ENCODE peak calls at places on chromosomes 13 and 19, in five cellular contexts. T is colonic mucosa; J is left cardiac atrium; K is stimulated activated CD4-positive, alpha-beta T cell treated with anti-CD3 and anti-CD28 coated beads, Interleukin-15, amount 100 ng/mL, for 1 hour; F is stimulated activated CD8-positive, alpha-beta memory T cell treated with anti-CD3 and anti-CD28 coated beads, Interleukin-15, amount 100 ng/mL, for 4 hours. L is an unnamed sample.

GRCh38 chr13:52067237-52067636 is 42.7 kb downstream of the UTP14C start:
- DNase-seq in T (no peak), F (no peak), J (no peak), K (no peak), L (no peak)

GRCh38 chr19:21308778-21309177 is 20.4 kb downstream of the ZNF708 start:
- DNase-seq in K (no peak), T (no peak), F (no peak), J (no peak), L (no peak)

GRCh38 chr13:23506821-23507210 is 63.4 kb upstream of the TNFRSF19 start:
- DNase-seq in J (no peak), T (no peak), F (no peak), K (no peak), L (no peak)

GRCh38 chr13:28865312-28865711 is 45.2 kb downstream of the MTUS2 start:
- DNase-seq in T (no peak), J (no peak), K (no peak), F (no peak), L (no peak)

GRCh38 chr19:18274776-18275356 is 614 bp upstream of the IQCN start:
- DNase-seq in T (peak), F (no peak), J (peak), K (no peak), L (peak)

GRCh38 chr13:86946734-86947133 is 724.4 kb upstream of the SLITRK5 start:
- DNase-seq in F (no peak), K (no peak), T (no peak), J (no peak), L (no peak)

GRCh38 chr19:6271721-6272410 is 7.9 kb downstream of the MLLT1 start:
- DNase-seq in F (no peak), T (peak), K (no peak), J (peak), L (peak)

GRCh38 chr13:77751513-77752456 is 54.3 kb downstream of the SLAIN1 start:
- DNase-seq in F (no peak), T (peak), K (no peak), J (no peak), L (no peak)

GRCh38 chr13:100131863-100132574 is 43.1 kb downstream of the PCCA start:
- DNase-seq in J (no peak), K (peak), T (no peak), F (no peak), L (no peak)

GRCh38 chr13:113291997-113292862 is 4.8 kb upstream of the LAMP1 start:
- DNase-seq in K (no peak), F (no peak), J (peak), T (peak), L (peak)

GRCh38 chr13:26473571-26474230 is 83.8 kb upstream of the WASF3 start:
- DNase-seq in F (no peak), K (no peak), J (no peak), T (no peak), L (no peak)

GRCh38 chr13:35164324-35164932 is 222.4 kb downstream of the NBEA start:
- DNase-seq in K (no peak), F (no peak), J (no peak), T (no peak), L (no peak)

GRCh38 chr19:38557205-38557799 is 60.5 kb downstream of the MAP4K1 start:
- DNase-seq in K (no peak), T (peak), J (no peak), F (no peak), L (no peak)

L was measured in right cardiac atrium.